ENCODE peak calls at places on chromosomes 12 and 14, in four cellular contexts. J, U, V and B are unnamed samples.

GRCh38 chr14:77065851-77066554 is 32.1 kb upstream of the CIPC start:
- DNase-seq in V (no peak), J (no peak), U (no peak), B (no peak)

GRCh38 chr14:93171366-93171765 is 13.3 kb downstream of the MOAP1 start:
- DNase-seq in U (no peak), V (no peak), J (no peak), B (no peak)

GRCh38 chr12:19857197-19857596 is 417.9 kb downstream of the AEBP2 start:
- DNase-seq in V (no peak), U (no peak), J (no peak), B (no peak)

GRCh38 chr12:3746758-3747157 is 6.2 kb downstream of the CRACR2A start:
- DNase-seq in U (no peak), J (no peak), V (peak), B (no peak)

GRCh38 chr12:132326646-132327045 is 2.7 kb downstream of the GALNT9 start:
- DNase-seq in U (no peak), J (no peak), V (no peak), B (no peak)

GRCh38 chr12:108240027-108240785 is 98.9 kb downstream of the CMKLR1 start:
- DNase-seq in U (no peak), V (peak), J (no peak), B (no peak)

GRCh38 chr12:113650476-113650875 is 178.8 kb upstream of the LHX5 start:
- DNase-seq in V (no peak), U (no peak), J (no peak), B (no peak)

GRCh38 chr14:26128931-26129674 is 468.7 kb downstream of the NOVA1 start:
- DNase-seq in V (no peak), J (no peak), U (no peak), B (no peak)

GRCh38 chr14:71365305-71365865 is 458.1 kb downstream of the PCNX1 start:
- DNase-seq in J (no peak), U (no peak), V (no peak), B (no peak)

GRCh38 chr12:102955926-102956737 is 1.3 kb upstream of the ASCL1 start:
- DNase-seq in U (no peak), J (no peak), V (peak), B (peak)

GRCh38 chr14:22095845-22096510 is 422.4 kb upstream of the OR4E1 start:
- DNase-seq in U (no peak), J (no peak), V (no peak), B (no peak)

GRCh38 chr14:37591941-37592287 is 3.1 kb downstream of the FOXA1 start:
- DNase-seq in J (no peak), U (no peak), V (no peak), B (no peak)

GRCh38 chr14:103118019-103118662 is 5.1 kb upstream of the TNFAIP2 start:
- DNase-seq in J (peak), U (no peak), V (peak), B (no peak)

GRCh38 chr12:90854136-90854689 is 100.8 kb downstream of the CCER1 start:
- DNase-seq in U (peak), V (peak), J (peak), B (peak)

GRCh38 chr12:27463826-27464554 is 17.5 kb downstream of the SMCO2 start:
- DNase-seq in V (no peak), U (peak), J (peak), B (no peak)

GRCh38 chr12:66182956-66183355 is 6.1 kb upstream of the IRAK3 start:
- DNase-seq in J (no peak), V (no peak), U (no peak), B (no peak)

GRCh38 chr14:31877333-31877798 is 199.7 kb upstream of the ARHGAP5 start:
- DNase-seq in U (no peak), J (peak), V (no peak), B (no peak)

GRCh38 chr14:51844482-51844881 is 15.9 kb upstream of the GNG2 start:
- DNase-seq in U (no peak), V (no peak), J (no peak), B (no peak)

GRCh38 chr14:77044776-77045569 is 16.5 kb upstream of the IRF2BPL start:
- DNase-seq in J (peak), U (no peak), V (peak), B (no peak)

GRCh38 chr14:55131782-55132181 is 2.7 kb downstream of the LGALS3 start:
- DNase-seq in U (no peak), J (no peak), V (no peak), B (no peak)

GRCh38 chr14:23284654-23285529 is 1.0 kb downstream of the HOMEZ start:
- DNase-seq in U (no peak), V (no peak), J (peak), B (no peak)

DNA sequence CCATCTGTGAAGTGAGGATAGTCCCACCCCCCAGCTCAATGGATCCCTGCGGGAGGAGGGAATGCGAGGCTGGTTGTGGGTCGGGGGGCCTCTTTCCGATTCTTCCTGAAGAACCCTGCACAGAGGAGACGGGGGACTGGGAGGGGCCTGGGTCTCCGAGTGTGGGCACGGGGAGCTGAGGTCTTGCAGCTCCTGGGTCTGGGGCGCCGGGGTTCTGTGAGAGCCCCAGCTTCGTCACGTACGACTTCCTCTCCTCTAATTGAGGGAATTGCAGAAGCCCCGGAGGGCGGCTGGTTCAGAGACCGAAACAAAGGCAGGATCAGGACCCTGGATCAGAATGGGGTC is 66.6 kb downstream of the DIO3 start:
- DNase-seq in U (no peak), J (no peak), V (no peak), B (peak)
- H3K4me3 ChIP-seq in U (no peak), J (peak), V (no peak), B (peak)

GRCh38 chr12:124474709-124475108 is 92.7 kb downstream of the NCOR2 start:
- DNase-seq in J (peak), U (no peak), V (no peak), B (no peak)

GRCh38 chr12:124470139-124470538 is 97.3 kb downstream of the NCOR2 start:
- DNase-seq in J (no peak), U (no peak), V (no peak), B (no peak)

GRCh38 chr12:124471828-124472227 is 95.6 kb downstream of the NCOR2 start:
- DNase-seq in U (no peak), V (no peak), J (no peak), B (no peak)

GRCh38 chr12:124470806-124471205 is 96.6 kb downstream of the NCOR2 start:
- DNase-seq in V (no peak), U (no peak), J (no peak), B (no peak)

GRCh38 chr12:124472690-124473279 is 94.6 kb downstream of the NCOR2 start:
- DNase-seq in U (no peak), V (no peak), J (no peak), B (no peak)
- H3K4me3 ChIP-seq in U (no peak), V (no peak), J (no peak), B (no peak)

DNA sequence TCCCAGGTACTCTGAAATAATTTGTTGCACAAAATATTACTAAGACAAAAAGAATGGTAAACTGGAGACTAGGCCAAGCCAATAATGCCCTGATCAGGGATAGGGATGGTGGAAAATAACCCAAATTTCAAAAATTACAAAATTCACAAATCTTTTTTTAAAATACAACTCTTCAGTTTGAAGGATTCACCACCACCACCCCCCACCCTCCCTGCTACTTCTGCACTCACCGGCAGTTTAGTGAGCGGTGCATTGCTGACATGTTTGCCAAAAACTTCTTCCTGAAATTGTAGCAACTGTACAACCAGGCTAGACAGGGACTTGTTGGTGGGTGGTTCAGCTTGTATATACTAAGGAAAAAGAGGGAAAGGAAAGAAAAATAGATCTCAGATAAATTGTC is 2.3 kb downstream of the SMARCC2 start:
- DNase-seq in U (no peak), V (no peak), J (no peak), B (no peak)
- H3K4me3 ChIP-seq in U (no peak), V (no peak), J (no peak), B (no peak)

GRCh38 chr12:56224102-56224701 is at the start of gene NABP2:
- DNase-seq in U (peak), J (peak), V (peak), B (peak)

GRCh38 chr12:56221757-56222530 is at the start of gene RNF41:
- DNase-seq in J (peak), U (peak), V (peak), B (peak)

GRCh38 chr12:56224954-56225353 is 812 bp downstream of the NABP2 start:
- DNase-seq in J (no peak), V (peak), U (no peak), B (no peak)

GRCh38 chr12:56222531-56222895 is 791 bp upstream of the RNF41 start:
- DNase-seq in J (no peak), U (no peak), V (no peak), B (no peak)

GRCh38 chr12:56223571-56224101 is 506 bp upstream of the NABP2 start:
- DNase-seq in J (no peak), U (no peak), V (no peak), B (no peak)
- H3K4me3 ChIP-seq in J (peak), U (peak), V (peak), B (peak)

DNA sequence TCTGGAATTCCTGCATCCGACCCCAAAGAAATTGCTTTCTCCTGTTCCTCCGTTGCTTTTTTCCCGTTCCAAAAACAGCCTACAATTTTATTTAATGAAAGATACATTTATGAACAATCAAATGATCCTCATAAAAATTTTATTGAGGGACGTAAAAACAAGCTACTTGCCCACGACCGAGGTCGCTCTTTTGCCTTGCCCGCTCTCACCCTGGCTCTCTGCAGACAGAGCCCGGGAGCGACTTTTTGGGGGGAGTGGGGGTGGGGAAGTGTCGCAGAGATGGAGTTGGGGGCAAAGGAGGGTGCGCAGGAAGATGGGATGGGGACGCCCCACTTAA is 1.1 kb upstream of the HOXC9 start:
- DNase-seq in U (no peak), V (no peak), J (no peak), B (no peak)
- H3K4me3 ChIP-seq in U (no peak), V (no peak), J (no peak), B (peak)

GRCh38 chr12:122870867-122871664 is 24.9 kb downstream of the VPS37B start:
- DNase-seq in V (peak), J (peak), U (no peak), B (no peak)
- H3K4me3 ChIP-seq in V (peak), J (peak), U (peak), B (peak)

DNA sequence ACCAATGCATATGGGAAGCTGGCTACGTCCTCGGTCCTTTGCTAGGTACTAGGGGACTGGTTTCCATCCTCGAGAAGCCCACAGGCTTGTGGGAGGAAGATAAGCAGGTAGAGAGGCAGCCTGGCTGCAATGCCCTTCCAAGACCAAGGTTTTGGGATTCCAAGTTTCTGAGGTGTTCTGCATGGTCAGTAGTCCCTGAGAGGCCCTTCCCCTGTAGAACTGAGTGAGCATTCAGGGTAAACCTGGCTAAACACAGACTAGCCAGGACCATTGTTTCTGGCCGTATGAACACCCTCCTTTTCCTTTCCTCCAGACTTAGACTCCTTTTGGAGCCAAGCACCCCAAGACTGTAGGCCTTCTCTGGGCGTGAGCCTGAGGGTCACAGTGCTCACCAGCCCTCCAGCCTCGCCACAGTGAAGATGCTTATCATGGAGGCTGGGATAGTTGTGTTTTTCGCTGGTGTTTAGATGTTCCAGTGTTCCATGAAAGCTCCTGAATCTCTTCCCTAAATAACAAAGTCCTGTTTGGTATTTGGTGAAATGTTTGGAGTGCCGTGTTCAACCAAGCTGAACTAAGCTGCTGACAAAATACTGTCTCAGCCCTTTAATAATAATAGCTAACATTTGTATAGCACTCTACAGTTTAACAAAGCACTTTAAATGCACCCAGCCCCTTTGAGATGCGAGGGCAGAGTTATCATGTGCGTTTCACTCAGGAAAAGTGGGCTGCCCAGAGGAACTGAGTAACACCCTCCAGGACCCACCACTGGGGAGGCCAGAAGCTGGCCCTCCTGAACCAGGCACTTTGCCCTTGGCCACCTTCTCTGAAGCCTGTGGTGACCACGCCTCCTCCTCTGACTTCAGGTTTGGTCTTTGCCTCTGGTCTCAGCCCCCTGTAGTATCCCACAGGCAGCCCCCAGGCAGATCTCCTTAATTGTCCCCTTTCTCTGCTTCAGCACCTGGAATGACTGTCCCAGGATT is 284.5 kb downstream of the CACNA1C start:
- DNase-seq in J (no peak), U (no peak), V (no peak), B (no peak)
- H3K4me3 ChIP-seq in J (no peak), U (no peak), V (no peak), B (no peak)

GRCh38 chr12:124515981-124516380 is 51.4 kb downstream of the NCOR2 start:
- DNase-seq in J (no peak), V (no peak), U (no peak), B (no peak)

GRCh38 chr12:124513297-124513867 is 54.0 kb downstream of the NCOR2 start:
- DNase-seq in V (peak), U (no peak), J (no peak), B (no peak)

GRCh38 chr12:124514145-124514995 is 53.0 kb downstream of the NCOR2 start:
- DNase-seq in U (no peak), V (no peak), J (no peak), B (no peak)

GRCh38 chr12:124516850-124517249 is 50.6 kb downstream of the NCOR2 start:
- DNase-seq in V (no peak), J (no peak), U (no peak), B (no peak)

GRCh38 chr12:124514996-124515932 is 52.1 kb downstream of the NCOR2 start:
- DNase-seq in U (no peak), J (no peak), V (no peak), B (no peak)
- H3K4me3 ChIP-seq in U (no peak), J (no peak), V (no peak), B (no peak)